ENCODE peak calls at places on chromosomes 4 and X, in four cellular contexts. C is prostate gland, F is heart left ventricle, Z is tibial nerve. N is an unnamed sample.

GRCh38 chr4:15605537-15605936 is 49.6 kb downstream of the FBXL5 start:
- DNase-seq in C (no peak), F (no peak), Z (no peak), N (no peak)

GRCh38 chrX:69268637-69269036 is 103.4 kb upstream of the PJA1 start:
- DNase-seq in C (no peak), F (no peak), Z (no peak), N (no peak)

GRCh38 chr4:119016636-119017035 is 119.0 kb upstream of the MYOZ2 start:
- DNase-seq in C (no peak), F (no peak), Z (no peak), N (no peak)

GRCh38 chr4:71860643-71861042 is 76.8 kb upstream of the GC start:
- DNase-seq in C (no peak), F (no peak), Z (no peak), N (no peak)

GRCh38 chr4:101103381-101104142 is 243.8 kb downstream of the PPP3CA start:
- DNase-seq in C (no peak), F (no peak), Z (no peak), N (no peak)

GRCh38 chrX:133783273-133783672 is 202.1 kb downstream of the GPC3 start:
- DNase-seq in C (no peak), F (no peak), Z (no peak), N (no peak)

GRCh38 chrX:153649178-153649914 is 2.3 kb downstream of the DUSP9 start:
- DNase-seq in C (no peak), F (no peak), Z (no peak), N (peak)

GRCh38 chr4:66899422-66900065 is 645.8 kb downstream of the CENPC start:
- DNase-seq in C (no peak), F (no peak), Z (no peak), N (no peak)

GRCh38 chr4:4852591-4853362 is 6.7 kb upstream of the MSX1 start:
- DNase-seq in C (no peak), F (no peak), Z (no peak), N (no peak)

GRCh38 chr4:7753271-7753670 is 186.4 kb downstream of the AFAP1 start:
- DNase-seq in C (no peak), F (no peak), Z (no peak), N (no peak)

GRCh38 chr4:31088600-31089230 is 368.5 kb downstream of the PCDH7 start:
- DNase-seq in C (no peak), F (no peak), Z (no peak), N (no peak)

GRCh38 chr4:74671074-74671698 is 123.1 kb downstream of the BTC start:
- DNase-seq in C (no peak), F (no peak), Z (no peak), N (no peak)

GRCh38 chr4:57378766-57379165 is 268.6 kb upstream of the IGFBP7 start:
- DNase-seq in C (no peak), F (no peak), Z (no peak), N (no peak)

GRCh38 chrX:54921427-54922021 is 900 bp downstream of the TRO start:
- DNase-seq in C (peak), F (peak), Z (peak), N (peak)

GRCh38 chr4:119550857-119551532 is 77.6 kb downstream of the PDE5A start:
- DNase-seq in C (no peak), F (no peak), Z (no peak), N (no peak)

GRCh38 chrX:153609917-153610833 is 11.2 kb upstream of the CCNQ start:
- DNase-seq in C (peak), F (peak), Z (peak), N (peak)

GRCh38 chr4:24507439-24507838 is 76.9 kb downstream of the DHX15 start:
- DNase-seq in C (no peak), F (no peak), Z (no peak), N (no peak)

GRCh38 chr4:6900956-6901355 is 8.7 kb upstream of the TBC1D14 start:
- DNase-seq in C (no peak), F (no peak), Z (no peak), N (no peak)

GRCh38 chr4:144338834-144339233 is 198.3 kb upstream of the GYPA start:
- DNase-seq in C (no peak), F (no peak), Z (no peak), N (no peak)

GRCh38 chr4:38152721-38153412 is 192.7 kb downstream of the PTTG2 start:
- DNase-seq in C (no peak), F (no peak), Z (no peak), N (no peak)

GRCh38 chr4:128574706-128575105 is 234.8 kb upstream of the JADE1 start:
- DNase-seq in C (peak), F (peak), Z (peak), N (no peak)

GRCh38 chr4:135238940-135239339 is 1037.4 kb upstream of the PABPC4L start:
- DNase-seq in C (no peak), F (no peak), Z (no peak), N (no peak)
- TF ChIP-seq CTCF in C (no peak), F (no peak), Z (no peak), N (no peak)

DNA sequence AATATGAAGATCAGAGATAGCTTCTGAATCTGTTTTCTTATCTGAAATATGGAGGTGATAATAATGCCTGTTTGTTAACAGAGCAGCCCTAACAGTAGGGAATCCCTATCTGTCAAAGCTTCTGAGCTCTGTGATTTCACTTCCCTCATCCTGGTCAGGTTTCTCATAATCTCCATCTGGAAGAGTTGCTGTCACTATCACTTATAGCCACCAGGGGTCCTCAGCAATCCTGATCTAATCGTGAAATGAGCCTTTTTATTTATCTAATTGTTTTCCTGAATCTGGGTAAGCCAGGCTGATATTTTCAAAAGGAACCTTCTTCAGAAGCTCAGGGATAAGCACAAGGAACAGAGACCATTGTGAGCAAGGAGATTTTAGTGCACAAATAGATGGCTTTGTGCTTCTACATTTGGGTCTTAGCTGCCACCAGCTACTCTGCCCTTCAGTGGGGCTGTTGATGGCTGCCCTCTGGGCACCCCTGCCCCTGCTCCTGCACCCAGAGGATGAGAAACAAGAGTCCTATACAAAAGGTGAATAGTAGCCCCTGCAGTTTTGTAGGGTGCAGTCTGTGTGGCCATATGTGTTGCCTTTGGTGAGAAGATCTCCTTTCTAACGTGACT is 196.4 kb upstream of the RADX start:
- DNase-seq in C (no peak), F (no peak), Z (no peak), N (no peak)
- TF ChIP-seq CTCF in C (no peak), F (peak), Z (peak), N (peak)

DNA sequence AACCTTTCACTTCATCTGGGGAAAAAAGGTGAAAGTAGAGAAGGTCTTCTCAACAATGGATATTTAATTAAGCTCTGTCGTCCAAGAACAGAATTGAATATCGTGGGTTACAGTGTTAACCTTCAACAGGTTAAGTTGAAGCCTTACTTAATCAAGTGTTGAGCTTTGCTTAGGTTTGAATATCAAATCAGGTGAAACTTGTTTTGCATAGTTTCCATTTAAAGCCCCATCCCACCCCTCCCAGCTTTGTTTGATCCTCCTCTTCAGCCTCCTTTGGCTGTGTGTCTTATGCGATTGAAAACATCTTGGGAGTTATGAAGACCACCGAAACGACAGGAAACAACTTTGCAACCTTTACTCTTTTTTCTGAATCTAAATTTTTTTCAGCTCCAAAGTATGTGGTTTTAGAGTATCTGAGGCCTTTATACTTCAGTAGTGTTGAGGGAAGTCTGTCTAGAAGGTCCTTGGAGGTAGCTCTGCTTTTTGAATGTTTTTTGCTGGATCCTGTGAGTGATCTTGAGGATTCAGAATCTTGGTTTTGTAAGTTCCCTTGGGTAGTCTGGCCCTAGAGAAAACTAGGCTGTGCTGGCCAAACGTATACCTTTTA is 39.1 kb downstream of the MCUB start:
- DNase-seq in C (no peak), F (no peak), Z (no peak), N (no peak)
- TF ChIP-seq CTCF in C (no peak), F (no peak), Z (no peak), N (no peak)

GRCh38 chrX:115650916-115651315 is 89.9 kb downstream of the PLS3 start:
- DNase-seq in C (no peak), F (no peak), Z (no peak), N (no peak)
- TF ChIP-seq CTCF in C (peak), F (peak), Z (peak), N (peak)

GRCh38 chrX:93695981-93696380 is 22.0 kb downstream of the FAM133A start:
- DNase-seq in C (no peak), F (no peak), Z (no peak), N (no peak)
- TF ChIP-seq CTCF in C (no peak), F (no peak), Z (no peak), N (no peak)

DNA sequence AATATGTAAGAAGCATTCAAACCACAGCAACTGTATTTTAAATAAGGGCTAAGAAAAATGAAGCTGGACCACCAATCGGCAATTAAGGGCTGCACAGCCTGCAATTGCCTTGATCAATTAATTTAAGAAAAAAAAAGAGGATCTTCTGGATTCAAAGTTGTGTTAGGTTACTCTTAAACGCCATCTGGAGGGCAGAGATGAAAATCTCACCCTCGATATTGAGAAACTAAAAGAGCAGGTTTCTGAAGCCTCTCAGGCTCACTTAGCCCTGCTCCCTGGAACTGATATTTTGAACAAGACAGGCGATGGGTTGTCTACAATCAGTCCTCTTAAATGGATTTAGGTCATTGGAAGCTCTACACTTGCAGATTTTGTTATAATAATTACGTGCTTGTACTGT is 579.4 kb downstream of the GRXCR1 start:
- DNase-seq in C (no peak), F (no peak), Z (no peak), N (no peak)
- TF ChIP-seq CTCF in C (no peak), F (no peak), Z (no peak), N (no peak)

DNA sequence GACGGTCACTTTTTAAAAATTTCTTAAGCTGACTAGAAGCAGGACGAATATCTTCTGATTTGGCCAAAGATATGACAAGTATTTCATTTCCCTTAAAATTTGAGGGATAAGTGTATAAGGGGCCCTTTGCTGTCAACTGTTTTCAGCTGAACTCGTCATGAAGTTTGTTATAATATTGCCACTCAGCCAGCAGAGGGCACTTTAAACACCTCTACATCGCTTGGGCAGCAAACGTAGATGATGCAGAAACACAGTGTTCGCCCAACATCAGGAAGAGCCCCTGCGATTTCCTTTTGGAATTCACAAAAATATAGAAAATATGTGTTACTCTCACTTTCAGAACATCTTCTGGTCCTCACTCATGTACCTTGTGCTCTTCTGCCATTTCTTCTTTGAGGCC is 435.7 kb upstream of the FMR1 start:
- DNase-seq in C (no peak), F (no peak), Z (no peak), N (no peak)
- TF ChIP-seq CTCF in C (no peak), F (no peak), Z (no peak), N (no peak)

GRCh38 chr4:39326468-39326960 is 39.6 kb downstream of the RFC1 start:
- DNase-seq in C (no peak), F (no peak), Z (no peak), N (no peak)

GRCh38 chr4:39323836-39324235 is 42.3 kb downstream of the RFC1 start:
- DNase-seq in C (no peak), F (no peak), Z (no peak), N (no peak)

GRCh38 chr4:39324897-39325613 is 41.1 kb downstream of the RFC1 start:
- DNase-seq in C (no peak), F (no peak), Z (no peak), N (no peak)

GRCh38 chr4:39320381-39321115 is 45.6 kb downstream of the RFC1 start:
- DNase-seq in C (no peak), F (no peak), Z (no peak), N (no peak)

GRCh38 chr4:39324446-39324845 is 41.7 kb downstream of the RFC1 start:
- DNase-seq in C (no peak), F (no peak), Z (no peak), N (no peak)
- TF ChIP-seq CTCF in C (no peak), F (no peak), Z (no peak), N (no peak)

GRCh38 chr4:139556071-139556734 is at the start of gene SETD7:
- DNase-seq in C (peak), F (peak), Z (peak), N (peak)
- TF ChIP-seq CTCF in C (no peak), F (no peak), Z (no peak), N (no peak)

DNA sequence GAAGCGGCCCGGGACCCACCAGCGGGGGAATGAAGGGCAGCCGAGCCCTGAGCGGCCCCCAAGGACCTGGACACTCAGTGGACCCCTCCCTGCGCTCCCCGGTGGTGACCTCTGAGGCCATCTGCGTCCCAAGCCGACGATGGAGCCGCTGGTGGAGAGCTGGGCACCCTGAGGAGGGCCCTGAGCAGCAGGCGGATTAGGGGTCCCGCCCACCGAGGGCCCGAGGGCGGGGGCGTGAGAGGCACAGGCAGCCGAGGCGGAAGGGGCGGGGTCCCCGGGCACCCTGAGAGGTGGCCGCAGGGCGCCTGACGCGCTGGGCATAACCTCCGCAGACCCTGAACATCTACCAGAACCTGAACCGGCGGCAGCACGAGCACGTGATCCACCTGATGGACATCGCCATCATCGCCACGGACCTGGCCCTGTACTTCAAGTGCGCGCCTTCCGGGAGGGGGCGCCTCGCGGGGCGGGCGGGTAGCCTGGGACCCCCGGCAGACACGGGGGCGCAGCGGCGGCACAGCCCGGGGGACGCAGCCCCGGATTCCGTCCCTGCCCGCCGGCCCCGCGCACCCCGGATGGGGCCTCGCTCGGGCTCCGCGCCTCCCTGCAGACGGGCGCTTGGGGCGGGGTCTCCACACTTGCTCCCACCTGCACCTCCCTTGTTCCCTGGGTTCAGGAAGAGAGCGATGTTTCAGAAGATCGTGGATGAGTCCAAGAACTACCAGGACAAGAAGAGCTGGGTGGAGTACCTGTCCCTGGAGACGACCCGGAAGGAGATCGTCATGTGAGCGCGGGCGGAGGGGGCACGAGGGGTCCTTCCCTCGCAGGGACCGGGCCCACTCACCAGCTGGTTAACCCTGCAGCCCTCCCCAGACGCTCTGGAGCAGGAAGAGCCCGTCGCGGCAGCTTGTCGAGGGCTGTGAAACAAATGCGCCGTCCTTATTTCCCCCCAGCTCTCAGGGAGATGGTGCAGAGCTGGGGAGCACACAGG is 10.3 kb downstream of the ATP5ME start:
- DNase-seq in C (no peak), F (no peak), Z (no peak), N (no peak)
- TF ChIP-seq CTCF in C (no peak), F (no peak), Z (no peak), N (no peak)

N was measured in mesothelial cell of epicardium.